ENCODE peak calls at places on chromosome 18, in four cellular contexts. F is GM12891, X is body of pancreas, Z is heart left ventricle. J is an unnamed sample.

GRCh38 chr18:23437357-23438045 is 15.6 kb upstream of the RIOK3 start:
- DNase-seq in F (peak; percentile 71), Z (peak; percentile 85), X (peak; percentile 78), J (peak; percentile 93)

GRCh38 chr18:24023185-24023814 is 8.7 kb downstream of the TTC39C start:
- DNase-seq in F (no peak), Z (no peak), X (no peak), J (peak; percentile 62)

GRCh38 chr18:55018602-55019001 is 59.3 kb upstream of the CCDC68 start:
- DNase-seq in X (no peak), F (no peak), Z (no peak), J (no peak)

GRCh38 chr18:31878358-31878757 is 64.6 kb downstream of the TRAPPC8 start:
- DNase-seq in X (no peak), F (no peak), Z (no peak), J (no peak)

GRCh38 chr18:39788395-39788794 is 2166.6 kb upstream of the PIK3C3 start:
- DNase-seq in Z (no peak), X (no peak), F (no peak), J (no peak)

GRCh38 chr18:37483984-37484892 is 81.4 kb downstream of the CELF4 start:
- DNase-seq in Z (no peak), X (no peak), F (no peak), J (no peak)

GRCh38 chr18:48879008-48879431 is 71.7 kb downstream of the SMAD7 start:
- DNase-seq in Z (peak; percentile 12), X (peak; percentile 43), F (no peak), J (no peak)

GRCh38 chr18:56298935-56299334 is 339.5 kb downstream of the TXNL1 start:
- DNase-seq in F (no peak), X (no peak), Z (no peak), J (no peak)

GRCh38 chr18:79068299-79068945 is 772 bp upstream of the ATP9B start:
- DNase-seq in F (no peak), X (no peak), Z (no peak), J (no peak)

GRCh38 chr18:23872701-23873550 is 141.6 kb upstream of the TTC39C start:
- DNase-seq in F (no peak), Z (no peak), X (peak; percentile 29), J (no peak)

GRCh38 chr18:78566065-78566464 is 413.6 kb upstream of the SALL3 start:
- DNase-seq in F (no peak), X (no peak), Z (no peak), J (no peak)

GRCh38 chr18:31454066-31454708 is 6.6 kb downstream of the DSG3 start:
- DNase-seq in F (no peak), X (no peak), Z (no peak), J (no peak)

GRCh38 chr18:31795747-31796146 is 35.1 kb upstream of the SLC25A52 start:
- DNase-seq in F (no peak), X (no peak), Z (no peak), J (no peak)

GRCh38 chr18:13233746-13234527 is 15.4 kb downstream of the LDLRAD4 start:
- DNase-seq in X (no peak), F (no peak), Z (no peak), J (peak; percentile 33)

GRCh38 chr18:69220529-69220928 is 180.2 kb upstream of the DOK6 start:
- DNase-seq in X (no peak), F (no peak), Z (no peak), J (no peak)

GRCh38 chr18:23634692-23635091 is 28.0 kb downstream of the ANKRD29 start:
- DNase-seq in Z (no peak), X (no peak), F (no peak), J (no peak)

GRCh38 chr18:75159238-75159518 is 49.8 kb downstream of the PTGR3 start:
- DNase-seq in F (no peak), X (no peak), Z (no peak), J (no peak)

GRCh38 chr18:22831441-22831904 is 101.7 kb upstream of the RBBP8 start:
- DNase-seq in F (no peak), Z (no peak), X (no peak), J (no peak)

GRCh38 chr18:48338915-48339314 is 70.3 kb downstream of the ZBTB7C start:
- DNase-seq in F (no peak), X (no peak), Z (no peak), J (no peak)

GRCh38 chr18:36889316-36889715 is 60.4 kb downstream of the KIAA1328 start:
- DNase-seq in F (no peak), X (no peak), Z (no peak), J (no peak)

GRCh38 chr18:316391-316790 is 48.5 kb upstream of the THOC1 start:
- DNase-seq in X (no peak), Z (no peak), F (no peak), J (no peak)

GRCh38 chr18:27839141-27839540 is 337.8 kb downstream of the CDH2 start:
- DNase-seq in Z (no peak), X (no peak), F (no peak), J (no peak)

GRCh38 chr18:48993586-48993985 is 42.8 kb upstream of the SMAD7 start:
- DNase-seq in F (no peak), Z (no peak), X (no peak), J (no peak)

GRCh38 chr18:31798399-31798798 is 37.7 kb upstream of the SLC25A52 start:
- DNase-seq in Z (no peak), X (no peak), F (no peak), J (no peak)

GRCh38 chr18:39840406-39840805 is 2114.6 kb upstream of the PIK3C3 start:
- DNase-seq in Z (no peak), X (no peak), F (no peak), J (no peak)

GRCh38 chr18:73683618-73684238 is 463.9 kb downstream of the FBXO15 start:
- DNase-seq in F (no peak), X (no peak), Z (no peak), J (no peak)

GRCh38 chr18:26978812-26979341 is 113.4 kb upstream of the AQP4 start:
- DNase-seq in X (no peak), F (peak; percentile 25), Z (no peak), J (no peak)

GRCh38 chr18:47996091-47996541 is 65.7 kb upstream of the SMAD2 start:
- DNase-seq in Z (no peak), F (no peak), X (no peak), J (no peak)

GRCh38 chr18:10045296-10045891 is 131.6 kb downstream of the VAPA start:
- DNase-seq in X (no peak), F (no peak), Z (no peak), J (no peak)

GRCh38 chr18:23401400-23402347 is 51.4 kb upstream of the RIOK3 start:
- DNase-seq in Z (no peak), F (no peak), X (peak; percentile 17), J (no peak)

GRCh38 chr18:75854174-75854573 is 426.7 kb upstream of the SMIM21 start:
- DNase-seq in X (no peak), Z (no peak), F (no peak), J (peak; percentile 79)

GRCh38 chr18:75977069-75977468 is 518.0 kb downstream of the ZNF516 start:
- DNase-seq in Z (no peak), F (no peak), X (no peak), J (no peak)

GRCh38 chr18:7872569-7872968 is 305.5 kb downstream of the PTPRM start:
- DNase-seq in X (no peak), F (no peak), Z (no peak), J (no peak)

GRCh38 chr18:79570266-79571201 is 109.1 kb upstream of the CTDP1 start:
- DNase-seq in X (no peak), F (no peak), Z (peak; percentile 8), J (no peak)

DNA sequence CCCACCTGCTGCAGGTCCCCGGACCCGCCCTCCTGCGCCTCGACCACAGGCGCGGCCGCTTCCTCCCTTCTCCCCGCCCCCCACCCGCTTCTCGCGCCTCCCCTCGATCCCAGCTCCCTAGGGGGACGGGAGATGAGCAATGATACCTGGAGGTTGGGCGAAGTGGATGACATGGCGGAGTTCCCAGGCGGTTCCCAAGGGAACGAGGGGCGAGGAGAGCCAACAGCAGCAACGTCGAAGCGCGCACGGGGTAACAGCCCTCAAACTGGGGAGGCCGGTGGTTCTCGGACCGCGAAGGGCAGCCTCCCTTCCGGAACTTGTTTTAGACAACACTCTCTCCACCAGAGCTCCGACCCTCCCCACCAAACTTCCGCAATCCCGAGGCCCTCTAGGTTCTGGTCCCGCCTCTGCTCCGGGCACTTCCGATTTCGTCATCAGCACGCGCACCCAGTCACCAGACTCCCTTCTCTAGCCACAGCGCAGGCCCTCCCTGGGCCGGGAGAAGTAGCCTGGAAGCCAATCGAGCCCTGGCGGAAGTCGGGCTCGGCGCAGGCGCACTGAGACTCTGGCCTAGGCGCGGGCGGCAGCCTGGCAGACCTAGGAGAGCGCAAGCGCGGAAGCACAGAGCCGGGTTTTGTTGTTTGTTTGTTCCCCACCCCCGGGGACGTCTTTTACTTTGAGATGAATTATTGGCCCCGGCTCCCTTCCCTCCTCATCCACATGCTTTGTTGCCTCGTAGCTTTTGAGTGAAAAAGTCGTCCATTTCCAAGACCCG is at the start of gene VPS4B:
- DNase-seq in F (peak; percentile 89), Z (peak; percentile 100), X (peak; percentile 99), J (peak; percentile 99)
- TF ChIP-seq POLR2A in F (peak; percentile 93), Z (peak; percentile 37), X (peak; percentile 66), J (peak; percentile 98)

GRCh38 chr18:50281295-50281971 is at the start of gene MBD1:
- DNase-seq in F (peak; percentile 97), X (peak; percentile 96), Z (peak; percentile 99), J (peak; percentile 93)
- TF ChIP-seq POLR2A in F (peak; percentile 95), X (peak; percentile 66), Z (no peak), J (no peak)

DNA sequence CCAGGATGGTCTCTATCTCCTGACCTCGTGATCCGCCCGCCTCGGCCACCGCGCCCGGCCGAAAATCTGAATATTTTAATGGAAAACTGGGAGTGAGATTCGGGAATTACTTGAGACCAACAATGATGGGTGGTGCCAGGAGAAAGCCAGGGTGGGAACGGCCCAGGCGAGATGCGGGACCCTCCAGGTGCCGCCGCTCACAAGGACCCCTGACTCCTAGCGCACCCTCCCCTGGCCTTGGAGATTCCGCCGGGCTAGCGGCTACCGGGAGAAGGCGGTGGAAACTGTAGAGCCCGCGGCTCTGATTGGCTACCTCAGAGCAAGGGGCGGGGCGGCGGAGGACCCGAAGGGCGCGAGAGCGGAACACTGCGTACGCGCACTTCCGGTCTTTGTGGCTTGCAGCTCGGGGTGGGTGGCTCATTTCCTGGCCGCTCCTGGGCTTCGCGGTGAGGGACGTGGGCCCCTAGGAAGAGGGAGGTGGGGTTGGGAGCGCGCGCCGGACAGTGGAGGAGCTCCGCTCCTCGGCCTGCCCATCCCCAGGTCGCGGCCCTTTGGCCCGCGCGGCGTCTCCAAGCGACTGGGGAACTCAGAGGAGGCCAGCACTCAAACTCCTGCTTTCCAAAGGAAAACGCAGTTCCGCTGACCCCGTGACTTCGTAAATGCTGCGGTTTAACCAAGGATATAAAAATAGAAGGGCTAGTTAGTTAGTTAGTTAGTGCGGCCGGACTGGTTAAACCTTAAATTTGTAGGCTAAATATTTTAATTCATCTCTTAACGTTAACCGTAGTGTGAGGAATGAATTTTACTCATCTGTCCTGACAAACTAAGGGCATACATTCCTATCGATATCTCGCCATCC is at the start of gene ZNF397:
- DNase-seq in X (peak; percentile 97), Z (peak; percentile 99), F (peak; percentile 80), J (peak; percentile 94)
- TF ChIP-seq POLR2A in X (peak; percentile 84), Z (peak; percentile 67), F (peak; percentile 90), J (peak; percentile 95)

DNA sequence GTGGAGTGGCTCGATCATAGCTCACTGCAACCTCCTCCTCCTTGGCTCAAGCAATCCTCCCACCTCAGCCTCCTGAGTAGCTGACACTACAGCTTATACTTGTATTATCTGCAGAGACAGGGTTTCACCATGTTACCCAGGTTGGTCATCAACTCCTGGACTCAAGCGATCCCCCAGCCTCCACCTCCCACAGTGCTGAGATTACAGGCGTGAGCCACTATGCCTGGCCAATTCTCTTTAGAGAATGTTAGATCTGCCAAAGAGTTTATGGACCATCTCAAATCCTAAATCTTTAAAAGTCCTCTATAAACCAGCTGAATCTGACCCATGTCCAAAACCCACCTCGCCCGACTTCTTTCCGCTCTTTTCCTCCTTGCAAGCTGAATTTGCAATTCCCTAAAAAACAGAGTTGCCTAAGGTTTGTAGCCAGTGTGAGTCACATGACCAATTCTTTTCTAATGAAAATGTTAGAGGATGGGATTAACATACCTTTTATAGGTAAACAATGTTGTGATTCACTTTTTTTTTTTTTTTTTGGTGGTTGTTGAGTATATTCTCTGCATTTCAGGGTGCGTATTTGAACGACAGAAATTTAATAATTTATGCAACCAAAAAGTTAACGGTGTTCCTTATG is 2.4 kb upstream of the PMAIP1 start:
- DNase-seq in Z (no peak), F (no peak), X (no peak), J (no peak)
- TF ChIP-seq POLR2A in Z (no peak), F (no peak), X (no peak), J (no peak)